ENCODE peak calls at places on chromosomes 12 and 14, in five cellular contexts. V is heart left ventricle, G is OCI-LY7, N is BJ, R is A673. W is an unnamed sample.

GRCh38 chr12:98227162-98227561 is 288.2 kb upstream of the TMPO start:
- DNase-seq in V (no peak), G (peak; percentile 20), N (no peak), R (peak; percentile 53), W (no peak)

GRCh38 chr14:99779751-99780150 is 13.5 kb upstream of the EML1 start:
- DNase-seq in V (no peak), G (no peak), N (no peak), R (no peak), W (no peak)

GRCh38 chr12:76637807-76638206 is 78.2 kb upstream of the OSBPL8 start:
- DNase-seq in V (no peak), G (no peak), N (no peak), R (no peak), W (no peak)

GRCh38 chr12:41967668-41968649 is 176.7 kb downstream of the GXYLT1 start:
- DNase-seq in V (no peak), G (no peak), N (no peak), R (peak; percentile 65), W (no peak)

GRCh38 chr14:33230016-33230415 is 291.3 kb downstream of the NPAS3 start:
- DNase-seq in V (no peak), G (no peak), N (no peak), R (peak; percentile 85), W (no peak)

GRCh38 chr14:104913413-104913812 is 11.3 kb upstream of the PLD4 start:
- DNase-seq in V (no peak), G (no peak), N (no peak), R (no peak), W (no peak)

GRCh38 chr12:72271401-72271740 is 799 bp upstream of the TRHDE start:
- DNase-seq in V (no peak), G (no peak), N (no peak), R (peak; percentile 91), W (no peak)

GRCh38 chr12:77372026-77372425 is 306.7 kb upstream of the E2F7 start:
- DNase-seq in V (no peak), G (no peak), N (no peak), R (no peak), W (no peak)

GRCh38 chr12:113867258-113867657 is 98.9 kb downstream of the RBM19 start:
- DNase-seq in V (no peak), G (no peak), N (no peak), R (no peak), W (no peak)

GRCh38 chr14:104134061-104134965 is 4.1 kb upstream of the KIF26A start:
- DNase-seq in V (peak; percentile 25), G (no peak), N (no peak), R (peak; percentile 70), W (no peak)

GRCh38 chr12:95836630-95837239 is 22.0 kb upstream of the SNRPF start:
- DNase-seq in V (no peak), G (no peak), N (no peak), R (peak; percentile 42), W (peak; percentile 17)

GRCh38 chr14:74135386-74135785 is 50.6 kb downstream of the LIN52 start:
- DNase-seq in V (no peak), G (no peak), N (no peak), R (no peak), W (peak; percentile 6)

GRCh38 chr14:32400480-32400879 is 71.4 kb downstream of the AKAP6 start:
- DNase-seq in V (no peak), G (no peak), N (peak; percentile 88), R (no peak), W (no peak)

GRCh38 chr12:106127289-106128126 is 11.2 kb downstream of the NUAK1 start:
- DNase-seq in V (no peak), G (no peak), N (no peak), R (no peak), W (no peak)

GRCh38 chr12:25328082-25328712 is 77.5 kb upstream of the KRAS start:
- DNase-seq in V (no peak), G (no peak), N (no peak), R (peak; percentile 55), W (peak; percentile 67)

GRCh38 chr12:69527506-69528272 is 57.5 kb downstream of the FRS2 start:
- DNase-seq in V (no peak), G (no peak), N (peak; percentile 38), R (no peak), W (peak; percentile 76)

GRCh38 chr12:121996050-121996944 is 25.4 kb upstream of the BCL7A start:
- DNase-seq in V (no peak), G (no peak), N (no peak), R (no peak), W (no peak)
- H3K4me3 ChIP-seq in V (no peak overlapping the region), G (peak overlapping the region; percentile 28), N (no peak overlapping the region), R (no peak overlapping the region), W (no peak overlapping the region)

DNA sequence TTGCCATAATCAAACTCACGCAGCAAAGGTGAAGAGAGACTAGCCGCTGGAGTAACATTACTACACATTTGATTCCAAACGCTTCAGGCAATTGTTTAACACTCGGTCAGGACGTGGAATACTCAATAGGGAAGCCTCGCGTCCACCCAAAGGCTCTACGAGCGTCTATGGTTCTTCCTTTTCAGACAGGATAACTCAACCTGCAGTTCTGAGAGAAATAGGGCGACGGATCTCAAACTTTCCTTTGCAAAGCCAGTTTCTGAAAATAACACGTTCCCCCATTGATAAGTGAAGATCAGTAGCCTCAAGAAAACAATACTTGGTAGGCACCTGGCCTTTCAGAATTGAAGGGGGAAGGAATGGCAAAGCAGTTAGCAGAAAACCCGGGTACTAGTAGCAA is 70.1 kb upstream of the USP15 start:
- DNase-seq in V (no peak), G (no peak), N (no peak), R (no peak), W (no peak)
- H3K4me3 ChIP-seq in V (no peak overlapping the region), G (no peak overlapping the region), N (no peak overlapping the region), R (peak overlapping the region; percentile 56), W (no peak overlapping the region)

GRCh38 chr14:75499084-75499875 is 23.0 kb upstream of the BATF start:
- DNase-seq in V (no peak), G (no peak), N (no peak), R (no peak), W (no peak)
- H3K4me3 ChIP-seq in V (no peak overlapping the region), G (no peak overlapping the region), N (no peak overlapping the region), R (no peak overlapping the region), W (no peak overlapping the region)

DNA sequence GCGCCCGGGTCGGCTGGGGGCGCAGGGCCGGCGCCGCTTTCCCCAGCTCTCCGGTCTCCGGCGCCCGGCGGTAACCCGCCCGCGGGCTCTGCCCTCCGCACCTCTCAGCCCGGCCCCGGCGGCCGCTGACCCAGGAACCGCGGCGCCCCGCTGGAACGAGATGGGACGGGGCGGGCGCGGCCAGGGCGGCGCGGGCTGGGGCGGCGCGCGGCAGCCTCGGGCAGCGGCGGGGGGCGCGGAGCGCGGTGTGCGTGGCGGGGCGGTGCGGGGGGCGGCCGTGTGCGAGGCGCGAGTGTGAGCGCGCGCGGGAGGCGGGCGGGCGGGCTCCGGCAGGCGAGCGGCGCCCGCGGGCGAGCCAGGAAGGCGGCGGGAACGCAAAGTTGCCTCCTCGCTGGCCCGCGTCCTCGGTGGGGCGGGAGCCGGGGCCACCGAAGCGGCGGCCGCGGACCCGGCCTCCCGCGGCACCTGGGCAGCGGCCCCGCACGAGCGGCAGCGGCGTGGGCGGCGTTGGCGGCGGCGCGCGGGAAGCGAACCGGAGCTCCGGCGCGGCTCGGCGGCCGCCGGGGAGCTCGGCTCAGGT is 671 bp upstream of the DIO3 start:
- DNase-seq in V (no peak), G (no peak), N (no peak), R (no peak), W (no peak)
- H3K4me3 ChIP-seq in V (no peak overlapping the region), G (no peak overlapping the region), N (no peak overlapping the region), R (no peak overlapping the region), W (no peak overlapping the region)

GRCh38 chr14:89507521-89507920 is 90.5 kb upstream of the FOXN3 start:
- DNase-seq in V (no peak), G (no peak), N (peak; percentile 52), R (no peak), W (peak; percentile 64)
- H3K4me3 ChIP-seq in V (no peak overlapping the region), G (no peak overlapping the region), N (no peak overlapping the region), R (no peak overlapping the region), W (no peak overlapping the region)

GRCh38 chr12:5185435-5186069 is 141.9 kb downstream of the KCNA5 start:
- DNase-seq in V (no peak), G (no peak), N (no peak), R (no peak), W (no peak)
- H3K4me3 ChIP-seq in V (peak overlapping the region; percentile 53), G (no peak overlapping the region), N (peak overlapping the region; percentile 6), R (no peak overlapping the region), W (no peak overlapping the region)

W was measured in skeletal muscle cell.